ENCODE peak calls at places on chromosomes 12 and 14, in eight cellular contexts. One of them, this sample, is unnamed.

GRCh38 chr12:54019924-54020586 is 8.2 kb upstream of the HOXC6 start:
- DNase-seq in tibial artery: no peak
- DNase-seq in mammary epithelial cell: peak; percentile 17
- DNase-seq in dorsolateral prefrontal cortex: no peak
- DNase-seq in heart right ventricle: no peak
- DNase-seq in upper lobe of right lung: no peak
- DNase-seq in adrenal gland: peak; percentile 64
- DNase-seq in HL-60: no peak
- DNase-seq in this sample: no peak

GRCh38 chr12:59007620-59008019 is 87.3 kb upstream of the LRIG3 start:
- DNase-seq in mammary epithelial cell: no peak
- DNase-seq in HL-60: no peak
- DNase-seq in adrenal gland: no peak
- DNase-seq in heart right ventricle: no peak
- DNase-seq in dorsolateral prefrontal cortex: no peak
- DNase-seq in tibial artery: no peak
- DNase-seq in upper lobe of right lung: no peak
- DNase-seq in this sample: no peak

GRCh38 chr14:32564591-32564990 is 235.5 kb downstream of the AKAP6 start:
- DNase-seq in tibial artery: no peak
- DNase-seq in dorsolateral prefrontal cortex: no peak
- DNase-seq in adrenal gland: no peak
- DNase-seq in HL-60: no peak
- DNase-seq in heart right ventricle: no peak
- DNase-seq in upper lobe of right lung: no peak
- DNase-seq in mammary epithelial cell: no peak
- DNase-seq in this sample: no peak

GRCh38 chr12:116159175-116159574 is 118.3 kb downstream of the MED13L start:
- DNase-seq in tibial artery: no peak
- DNase-seq in HL-60: no peak
- DNase-seq in heart right ventricle: no peak
- DNase-seq in dorsolateral prefrontal cortex: no peak
- DNase-seq in mammary epithelial cell: no peak
- DNase-seq in upper lobe of right lung: no peak
- DNase-seq in adrenal gland: no peak
- DNase-seq in this sample: no peak

GRCh38 chr12:57214398-57214781 is 2.2 kb upstream of the NXPH4 start:
- DNase-seq in mammary epithelial cell: no peak
- DNase-seq in tibial artery: peak; percentile 67
- DNase-seq in heart right ventricle: peak; percentile 64
- DNase-seq in upper lobe of right lung: no peak
- DNase-seq in HL-60: peak; percentile 61
- DNase-seq in dorsolateral prefrontal cortex: no peak
- DNase-seq in adrenal gland: peak; percentile 74
- DNase-seq in this sample: peak; percentile 54

GRCh38 chr12:127241056-127241830 is 1025.7 kb upstream of the TMEM132C start:
- DNase-seq in heart right ventricle: no peak
- DNase-seq in adrenal gland: no peak
- DNase-seq in tibial artery: peak; percentile 74
- DNase-seq in mammary epithelial cell: peak; percentile 90
- DNase-seq in upper lobe of right lung: no peak
- DNase-seq in HL-60: no peak
- DNase-seq in dorsolateral prefrontal cortex: no peak
- DNase-seq in this sample: no peak

GRCh38 chr12:29314421-29314820 is 66.6 kb downstream of the ERGIC2 start:
- DNase-seq in tibial artery: no peak
- DNase-seq in HL-60: no peak
- DNase-seq in dorsolateral prefrontal cortex: no peak
- DNase-seq in adrenal gland: no peak
- DNase-seq in heart right ventricle: no peak
- DNase-seq in upper lobe of right lung: no peak
- DNase-seq in mammary epithelial cell: no peak
- DNase-seq in this sample: no peak

GRCh38 chr12:116161588-116161987 is 115.9 kb downstream of the MED13L start:
- DNase-seq in adrenal gland: no peak
- DNase-seq in mammary epithelial cell: no peak
- DNase-seq in tibial artery: no peak
- DNase-seq in upper lobe of right lung: no peak
- DNase-seq in dorsolateral prefrontal cortex: no peak
- DNase-seq in heart right ventricle: no peak
- DNase-seq in HL-60: no peak
- DNase-seq in this sample: no peak

GRCh38 chr12:55929306-55929791 is 1.6 kb upstream of the DGKA start:
- DNase-seq in heart right ventricle: peak; percentile 24
- DNase-seq in tibial artery: no peak
- DNase-seq in HL-60: peak; percentile 46
- DNase-seq in adrenal gland: no peak
- DNase-seq in mammary epithelial cell: no peak
- DNase-seq in upper lobe of right lung: no peak
- DNase-seq in dorsolateral prefrontal cortex: no peak
- DNase-seq in this sample: peak; percentile 96

GRCh38 chr12:101414533-101415119 is 7.1 kb upstream of the ARL1 start:
- DNase-seq in heart right ventricle: no peak
- DNase-seq in mammary epithelial cell: peak; percentile 42
- DNase-seq in HL-60: peak; percentile 45
- DNase-seq in tibial artery: no peak
- DNase-seq in dorsolateral prefrontal cortex: no peak
- DNase-seq in upper lobe of right lung: no peak
- DNase-seq in adrenal gland: peak; percentile 54
- DNase-seq in this sample: no peak

GRCh38 chr12:123062682-123063426 is 82.4 kb downstream of the ARL6IP4 start:
- DNase-seq in dorsolateral prefrontal cortex: no peak
- DNase-seq in upper lobe of right lung: no peak
- DNase-seq in adrenal gland: peak; percentile 84
- DNase-seq in tibial artery: peak; percentile 57
- DNase-seq in mammary epithelial cell: peak; percentile 57
- DNase-seq in heart right ventricle: peak; percentile 56
- DNase-seq in HL-60: peak; percentile 74
- DNase-seq in this sample: no peak

GRCh38 chr12:130375888-130376287 is 38.2 kb downstream of the PIWIL1 start:
- DNase-seq in HL-60: no peak
- DNase-seq in tibial artery: no peak
- DNase-seq in heart right ventricle: no peak
- DNase-seq in mammary epithelial cell: no peak
- DNase-seq in upper lobe of right lung: no peak
- DNase-seq in adrenal gland: no peak
- DNase-seq in dorsolateral prefrontal cortex: no peak
- DNase-seq in this sample: no peak

GRCh38 chr14:57884175-57884574 is 18.3 kb upstream of the SLC35F4 start:
- DNase-seq in tibial artery: no peak
- DNase-seq in mammary epithelial cell: no peak
- DNase-seq in heart right ventricle: no peak
- DNase-seq in dorsolateral prefrontal cortex: no peak
- DNase-seq in adrenal gland: no peak
- DNase-seq in upper lobe of right lung: no peak
- DNase-seq in HL-60: no peak
- DNase-seq in this sample: no peak

GRCh38 chr12:9798008-9798619 is 29.2 kb upstream of the KLRF1 start:
- DNase-seq in HL-60: peak; percentile 89
- DNase-seq in tibial artery: no peak
- DNase-seq in upper lobe of right lung: no peak
- DNase-seq in dorsolateral prefrontal cortex: no peak
- DNase-seq in adrenal gland: no peak
- DNase-seq in mammary epithelial cell: peak; percentile 80
- DNase-seq in heart right ventricle: no peak
- DNase-seq in this sample: peak; percentile 73

GRCh38 chr12:112087851-112088250 is 20.7 kb downstream of the NAA25 start:
- DNase-seq in dorsolateral prefrontal cortex: no peak
- DNase-seq in adrenal gland: no peak
- DNase-seq in mammary epithelial cell: no peak
- DNase-seq in tibial artery: no peak
- DNase-seq in heart right ventricle: no peak
- DNase-seq in HL-60: no peak
- DNase-seq in upper lobe of right lung: no peak
- DNase-seq in this sample: no peak

GRCh38 chr12:112087055-112087850 is 21.3 kb downstream of the NAA25 start:
- DNase-seq in adrenal gland: no peak
- DNase-seq in mammary epithelial cell: no peak
- DNase-seq in heart right ventricle: no peak
- DNase-seq in upper lobe of right lung: no peak
- DNase-seq in dorsolateral prefrontal cortex: no peak
- DNase-seq in HL-60: no peak
- DNase-seq in tibial artery: no peak
- DNase-seq in this sample: no peak

GRCh38 chr12:112096070-112096469 is 12.5 kb downstream of the NAA25 start:
- DNase-seq in tibial artery: no peak
- DNase-seq in mammary epithelial cell: no peak
- DNase-seq in dorsolateral prefrontal cortex: no peak
- DNase-seq in adrenal gland: no peak
- DNase-seq in upper lobe of right lung: no peak
- DNase-seq in HL-60: no peak
- DNase-seq in heart right ventricle: no peak
- DNase-seq in this sample: no peak

GRCh38 chr12:112096667-112097066 is 11.9 kb downstream of the NAA25 start:
- DNase-seq in heart right ventricle: no peak
- DNase-seq in dorsolateral prefrontal cortex: no peak
- DNase-seq in HL-60: no peak
- DNase-seq in tibial artery: no peak
- DNase-seq in adrenal gland: no peak
- DNase-seq in mammary epithelial cell: peak; percentile 86
- DNase-seq in upper lobe of right lung: no peak
- DNase-seq in this sample: no peak

GRCh38 chr12:112091563-112091962 is 17.0 kb downstream of the NAA25 start:
- DNase-seq in dorsolateral prefrontal cortex: no peak
- DNase-seq in mammary epithelial cell: no peak
- DNase-seq in heart right ventricle: no peak
- DNase-seq in HL-60: no peak
- DNase-seq in upper lobe of right lung: no peak
- DNase-seq in tibial artery: no peak
- DNase-seq in adrenal gland: no peak
- DNase-seq in this sample: no peak
- TF ChIP-seq CTCF in dorsolateral prefrontal cortex: no peak
- TF ChIP-seq CTCF in mammary epithelial cell: no peak
- TF ChIP-seq CTCF in heart right ventricle: no peak
- TF ChIP-seq CTCF in HL-60: no peak
- TF ChIP-seq CTCF in upper lobe of right lung: no peak
- TF ChIP-seq CTCF in tibial artery: no peak
- TF ChIP-seq CTCF in adrenal gland: no peak
- TF ChIP-seq CTCF in this sample: no peak

GRCh38 chr14:35016568-35016967 is 29.5 kb upstream of the FAM177A1 start:
- DNase-seq in upper lobe of right lung: no peak
- DNase-seq in adrenal gland: no peak
- DNase-seq in HL-60: no peak
- DNase-seq in mammary epithelial cell: no peak
- DNase-seq in tibial artery: no peak
- DNase-seq in heart right ventricle: no peak
- DNase-seq in dorsolateral prefrontal cortex: no peak
- DNase-seq in this sample: no peak
- H3K27ac ChIP-seq in upper lobe of right lung: no peak overlapping the region
- H3K27ac ChIP-seq in adrenal gland: no peak overlapping the region
- H3K27ac ChIP-seq in HL-60: no peak overlapping the region
- H3K27ac ChIP-seq in mammary epithelial cell: no peak overlapping the region
- H3K27ac ChIP-seq in tibial artery: no peak overlapping the region
- H3K27ac ChIP-seq in heart right ventricle: no peak overlapping the region
- H3K27ac ChIP-seq in dorsolateral prefrontal cortex: no peak overlapping the region
- H3K27ac ChIP-seq in this sample: no peak overlapping the region

GRCh38 chr14:64542839-64543207 is 2.3 kb downstream of the HSPA2 start:
- DNase-seq in upper lobe of right lung: no peak
- DNase-seq in HL-60: no peak
- DNase-seq in heart right ventricle: no peak
- DNase-seq in adrenal gland: no peak
- DNase-seq in mammary epithelial cell: no peak
- DNase-seq in dorsolateral prefrontal cortex: no peak
- DNase-seq in tibial artery: no peak
- DNase-seq in this sample: no peak

GRCh38 chr14:64541971-64542838 is 1.7 kb downstream of the HSPA2 start:
- DNase-seq in heart right ventricle: no peak
- DNase-seq in HL-60: no peak
- DNase-seq in tibial artery: no peak
- DNase-seq in mammary epithelial cell: no peak
- DNase-seq in upper lobe of right lung: no peak
- DNase-seq in dorsolateral prefrontal cortex: no peak
- DNase-seq in adrenal gland: peak; percentile 32
- DNase-seq in this sample: no peak

GRCh38 chr14:64541261-64541970 is 875 bp downstream of the HSPA2 start:
- DNase-seq in upper lobe of right lung: no peak
- DNase-seq in mammary epithelial cell: no peak
- DNase-seq in tibial artery: no peak
- DNase-seq in heart right ventricle: no peak
- DNase-seq in HL-60: no peak
- DNase-seq in adrenal gland: peak; percentile 41
- DNase-seq in dorsolateral prefrontal cortex: peak; percentile 38
- DNase-seq in this sample: no peak

GRCh38 chr14:64539186-64539552 is 1.4 kb upstream of the HSPA2 start:
- DNase-seq in HL-60: no peak
- DNase-seq in adrenal gland: no peak
- DNase-seq in dorsolateral prefrontal cortex: no peak
- DNase-seq in heart right ventricle: no peak
- DNase-seq in upper lobe of right lung: no peak
- DNase-seq in mammary epithelial cell: peak; percentile 6
- DNase-seq in tibial artery: no peak
- DNase-seq in this sample: no peak

DNA sequence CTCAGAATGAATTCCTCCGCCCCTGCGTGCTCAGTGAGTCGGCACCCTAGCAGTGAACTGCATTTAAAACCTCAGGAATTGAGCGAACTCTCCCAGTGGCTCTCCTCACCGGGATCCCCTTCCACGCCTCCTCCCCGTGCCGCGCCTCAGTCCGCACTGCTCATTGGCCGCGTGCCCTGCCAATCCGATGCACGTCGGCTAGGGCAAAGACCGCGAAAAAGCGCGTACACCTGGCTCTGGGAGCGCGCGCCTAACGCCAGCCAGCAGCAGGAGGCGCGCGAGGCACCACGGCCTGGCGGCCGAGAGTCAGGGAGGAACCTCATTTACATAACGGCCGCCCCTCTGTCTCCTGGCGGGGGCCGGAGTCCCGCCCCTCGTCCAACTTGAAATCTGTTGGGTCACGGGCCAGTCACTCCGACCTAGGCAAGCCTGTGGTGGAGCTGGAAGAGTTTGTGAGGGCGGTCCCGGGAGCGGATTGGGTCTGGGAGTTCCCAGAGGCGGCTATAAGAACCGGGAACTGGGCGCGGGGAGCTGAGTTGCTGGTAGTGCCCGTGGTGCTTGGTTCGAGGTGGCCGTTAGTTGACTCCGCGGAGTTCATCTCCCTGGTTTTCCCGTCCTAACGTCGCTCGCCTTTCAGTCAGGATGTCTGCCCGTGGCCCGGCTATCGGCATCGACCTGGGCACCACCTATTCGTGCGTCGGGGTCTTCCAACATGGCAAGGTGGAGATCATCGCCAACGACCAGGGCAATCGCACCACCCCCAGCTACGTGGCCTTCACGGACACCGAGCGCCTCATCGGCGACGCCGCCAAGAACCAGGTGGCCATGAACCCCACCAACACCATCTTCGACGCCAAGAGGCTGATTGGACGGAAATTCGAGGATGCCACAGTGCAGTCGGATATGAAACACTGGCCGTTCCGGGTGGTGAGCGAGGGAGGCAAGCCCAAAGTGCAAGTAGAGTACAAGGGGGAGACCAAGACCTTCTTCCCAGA is at the start of gene HSPA2:
- DNase-seq in heart right ventricle: peak; percentile 99
- DNase-seq in adrenal gland: peak; percentile 99
- DNase-seq in upper lobe of right lung: peak; percentile 100
- DNase-seq in dorsolateral prefrontal cortex: peak; percentile 96
- DNase-seq in tibial artery: peak; percentile 99
- DNase-seq in mammary epithelial cell: peak; percentile 100
- DNase-seq in HL-60: peak; percentile 93
- DNase-seq in this sample: peak; percentile 90
- H3K4me3 ChIP-seq in heart right ventricle: peak within 1 kb of the TSS; percentile 41
- H3K4me3 ChIP-seq in adrenal gland: peak within 1 kb of the TSS; percentile 61
- H3K4me3 ChIP-seq in upper lobe of right lung: peak within 1 kb of the TSS; percentile 79
- H3K4me3 ChIP-seq in dorsolateral prefrontal cortex: peak within 1 kb of the TSS; percentile 74
- H3K4me3 ChIP-seq in tibial artery: peak within 1 kb of the TSS; percentile 61
- H3K4me3 ChIP-seq in mammary epithelial cell: peak within 1 kb of the TSS; percentile 59
- H3K4me3 ChIP-seq in HL-60: peak within 1 kb of the TSS; percentile 56
- H3K4me3 ChIP-seq in this sample: peak within 1 kb of the TSS; percentile 83

GRCh38 chr12:75560167-75560566 is 48.8 kb upstream of the KRR1 start:
- DNase-seq in mammary epithelial cell: peak; percentile 56
- DNase-seq in upper lobe of right lung: no peak
- DNase-seq in adrenal gland: no peak
- DNase-seq in dorsolateral prefrontal cortex: no peak
- DNase-seq in HL-60: no peak
- DNase-seq in tibial artery: no peak
- DNase-seq in heart right ventricle: no peak
- DNase-seq in this sample: no peak
- TF ChIP-seq CTCF in mammary epithelial cell: peak; percentile 68
- TF ChIP-seq CTCF in upper lobe of right lung: peak; percentile 33
- TF ChIP-seq CTCF in adrenal gland: peak; percentile 46
- TF ChIP-seq CTCF in dorsolateral prefrontal cortex: peak; percentile 62
- TF ChIP-seq CTCF in HL-60: no peak
- TF ChIP-seq CTCF in tibial artery: peak; percentile 28
- TF ChIP-seq CTCF in heart right ventricle: peak; percentile 44
- TF ChIP-seq CTCF in this sample: no peak

This sample was measured in CD8-positive, alpha-beta T cell.